ENCODE peak calls at places on chromosomes 7 and 10, in seven cellular contexts. One of them, this sample, is unnamed.

GRCh38 chr10:62735464-62736188 is 68.9 kb upstream of the ADO start:
- DNase-seq in GM10248: no peak
- DNase-seq in EH: peak
- DNase-seq in brain microvascular endothelial cell: peak
- DNase-seq in dorsolateral prefrontal cortex: no peak
- DNase-seq in GDM1: no peak
- DNase-seq in HuH-7.5: no peak
- DNase-seq in this sample: peak

GRCh38 chr7:80581472-80581871 is 57.0 kb upstream of the CD36 start:
- DNase-seq in GM10248: no peak
- DNase-seq in EH: peak
- DNase-seq in brain microvascular endothelial cell: no peak
- DNase-seq in GDM1: no peak
- DNase-seq in dorsolateral prefrontal cortex: no peak
- DNase-seq in HuH-7.5: no peak
- DNase-seq in this sample: peak

GRCh38 chr10:4982764-4983226 is 19.6 kb downstream of the AKR1C1 start:
- DNase-seq in HuH-7.5: no peak
- DNase-seq in GM10248: no peak
- DNase-seq in dorsolateral prefrontal cortex: no peak
- DNase-seq in EH: no peak
- DNase-seq in GDM1: no peak
- DNase-seq in brain microvascular endothelial cell: no peak
- DNase-seq in this sample: peak

GRCh38 chr10:24589265-24589664 is 134.4 kb downstream of the ARHGAP21 start:
- DNase-seq in EH: no peak
- DNase-seq in GDM1: no peak
- DNase-seq in brain microvascular endothelial cell: no peak
- DNase-seq in dorsolateral prefrontal cortex: no peak
- DNase-seq in GM10248: no peak
- DNase-seq in HuH-7.5: no peak
- DNase-seq in this sample: no peak

GRCh38 chr7:155756322-155756721 is 55.9 kb downstream of the SHH start:
- DNase-seq in brain microvascular endothelial cell: no peak
- DNase-seq in dorsolateral prefrontal cortex: no peak
- DNase-seq in GM10248: no peak
- DNase-seq in GDM1: no peak
- DNase-seq in HuH-7.5: no peak
- DNase-seq in EH: no peak
- DNase-seq in this sample: no peak

GRCh38 chr10:58981846-58982245 is 194.6 kb upstream of the PHYHIPL start:
- DNase-seq in brain microvascular endothelial cell: no peak
- DNase-seq in HuH-7.5: no peak
- DNase-seq in EH: no peak
- DNase-seq in dorsolateral prefrontal cortex: no peak
- DNase-seq in GM10248: no peak
- DNase-seq in GDM1: no peak
- DNase-seq in this sample: no peak

GRCh38 chr10:78599122-78599853 is 469.5 kb upstream of the ZMIZ1 start:
- DNase-seq in GM10248: no peak
- DNase-seq in dorsolateral prefrontal cortex: no peak
- DNase-seq in GDM1: no peak
- DNase-seq in HuH-7.5: no peak
- DNase-seq in brain microvascular endothelial cell: no peak
- DNase-seq in EH: no peak
- DNase-seq in this sample: no peak

GRCh38 chr7:63927261-63927660 is 71.4 kb upstream of the ZNF722 start:
- DNase-seq in brain microvascular endothelial cell: no peak
- DNase-seq in GM10248: no peak
- DNase-seq in dorsolateral prefrontal cortex: no peak
- DNase-seq in EH: no peak
- DNase-seq in GDM1: no peak
- DNase-seq in HuH-7.5: no peak
- DNase-seq in this sample: no peak

GRCh38 chr10:42951486-42952251 is 125.2 kb upstream of the RET start:
- DNase-seq in GDM1: no peak
- DNase-seq in EH: peak
- DNase-seq in dorsolateral prefrontal cortex: peak
- DNase-seq in HuH-7.5: no peak
- DNase-seq in brain microvascular endothelial cell: no peak
- DNase-seq in GM10248: no peak
- DNase-seq in this sample: peak

GRCh38 chr10:120161116-120161515 is 268.6 kb downstream of the SEC23IP start:
- DNase-seq in HuH-7.5: no peak
- DNase-seq in dorsolateral prefrontal cortex: no peak
- DNase-seq in GM10248: no peak
- DNase-seq in GDM1: no peak
- DNase-seq in EH: peak
- DNase-seq in brain microvascular endothelial cell: no peak
- DNase-seq in this sample: peak

GRCh38 chr7:15862781-15863165 is 176.3 kb upstream of the MEOX2 start:
- DNase-seq in dorsolateral prefrontal cortex: no peak
- DNase-seq in EH: no peak
- DNase-seq in GM10248: no peak
- DNase-seq in HuH-7.5: no peak
- DNase-seq in brain microvascular endothelial cell: no peak
- DNase-seq in GDM1: no peak
- DNase-seq in this sample: no peak

GRCh38 chr7:91784469-91784868 is 96.0 kb downstream of the MTERF1 start:
- DNase-seq in dorsolateral prefrontal cortex: no peak
- DNase-seq in HuH-7.5: peak
- DNase-seq in GM10248: no peak
- DNase-seq in EH: peak
- DNase-seq in GDM1: no peak
- DNase-seq in brain microvascular endothelial cell: peak
- DNase-seq in this sample: peak

GRCh38 chr7:102834999-102835398 is 77.8 kb upstream of the LRRC17 start:
- DNase-seq in brain microvascular endothelial cell: peak
- DNase-seq in EH: peak
- DNase-seq in dorsolateral prefrontal cortex: no peak
- DNase-seq in GDM1: no peak
- DNase-seq in HuH-7.5: no peak
- DNase-seq in GM10248: peak
- DNase-seq in this sample: peak

GRCh38 chr10:91206427-91206826 is 14.0 kb upstream of the PCGF5 start:
- DNase-seq in brain microvascular endothelial cell: no peak
- DNase-seq in GM10248: no peak
- DNase-seq in dorsolateral prefrontal cortex: no peak
- DNase-seq in HuH-7.5: no peak
- DNase-seq in EH: no peak
- DNase-seq in GDM1: no peak
- DNase-seq in this sample: no peak

GRCh38 chr10:60123172-60123571 is 216.8 kb upstream of the CCDC6 start:
- DNase-seq in HuH-7.5: no peak
- DNase-seq in dorsolateral prefrontal cortex: no peak
- DNase-seq in GDM1: no peak
- DNase-seq in EH: peak
- DNase-seq in GM10248: no peak
- DNase-seq in brain microvascular endothelial cell: peak
- DNase-seq in this sample: peak

GRCh38 chr7:13126347-13126746 is 438.9 kb downstream of the ARL4A start:
- DNase-seq in EH: no peak
- DNase-seq in GDM1: no peak
- DNase-seq in HuH-7.5: no peak
- DNase-seq in dorsolateral prefrontal cortex: no peak
- DNase-seq in brain microvascular endothelial cell: no peak
- DNase-seq in GM10248: no peak
- DNase-seq in this sample: no peak

GRCh38 chr10:100904903-100905302 is 7.9 kb upstream of the SLF2 start:
- DNase-seq in dorsolateral prefrontal cortex: no peak
- DNase-seq in GDM1: no peak
- DNase-seq in GM10248: no peak
- DNase-seq in brain microvascular endothelial cell: no peak
- DNase-seq in EH: no peak
- DNase-seq in HuH-7.5: no peak
- DNase-seq in this sample: no peak

GRCh38 chr10:128268015-128268722 is 141.9 kb upstream of the MKI67 start:
- DNase-seq in brain microvascular endothelial cell: peak
- DNase-seq in GDM1: peak
- DNase-seq in dorsolateral prefrontal cortex: peak
- DNase-seq in GM10248: peak
- DNase-seq in EH: no peak
- DNase-seq in HuH-7.5: no peak
- DNase-seq in this sample: peak

GRCh38 chr10:54961040-54961439 is 160.0 kb upstream of the PCDH15 start:
- DNase-seq in brain microvascular endothelial cell: no peak
- DNase-seq in EH: no peak
- DNase-seq in GM10248: no peak
- DNase-seq in dorsolateral prefrontal cortex: no peak
- DNase-seq in GDM1: no peak
- DNase-seq in HuH-7.5: no peak
- DNase-seq in this sample: no peak

GRCh38 chr10:95739046-95739445 is 16.9 kb upstream of the ENTPD1 start:
- DNase-seq in EH: no peak
- DNase-seq in GDM1: no peak
- DNase-seq in brain microvascular endothelial cell: no peak
- DNase-seq in GM10248: no peak
- DNase-seq in dorsolateral prefrontal cortex: no peak
- DNase-seq in HuH-7.5: no peak
- DNase-seq in this sample: no peak

This sample was measured in GM23248.